ENCODE peak calls at places on chromosome 17, in ten cellular contexts. T is GM20000; P is effector memory CD4-positive, alpha-beta T cell; S is anterior cingulate cortex; A is nucleus accumbens; C is activated CD4-positive, alpha-beta T cell treated with anti-CD3 and anti-CD28 coated beads for 4 hours; Q is brain pericyte; J is AG09309; N is stimulated activated CD8-positive, alpha-beta memory T cell treated with anti-CD3 and anti-CD28 coated beads, Interleukin-15, amount 100 ng/mL, for 24 hours; D is lower leg skin. F is an unnamed sample.

GRCh38 chr17:44209786-44210341 is 9.6 kb downstream of the UBTF start:
- DNase-seq in T (peak; percentile 63), P (no peak), S (no peak), A (no peak), C (peak; percentile 26), Q (no peak), J (no peak), N (no peak), D (no peak), F (no peak)

GRCh38 chr17:49575524-49576120 is at the start of gene NXPH3:
- DNase-seq in T (peak; percentile 90), P (peak; percentile 35), S (peak; percentile 57), A (no peak), C (peak; percentile 50), Q (no peak), J (no peak), N (peak; percentile 56), D (peak; percentile 93), F (peak; percentile 54)

GRCh38 chr17:27506348-27507218 is 50.3 kb downstream of the KSR1 start:
- DNase-seq in T (peak; percentile 72), P (no peak), S (no peak), A (no peak), C (no peak), Q (no peak), J (no peak), N (no peak), D (no peak), F (no peak)

GRCh38 chr17:75031972-75032895 is 14.5 kb downstream of the ATP5PD start:
- DNase-seq in T (peak; percentile 69), P (peak; percentile 43), S (peak; percentile 77), A (peak; percentile 86), C (peak; percentile 59), Q (no peak), J (no peak), N (no peak), D (peak; percentile 96), F (peak; percentile 60)

GRCh38 chr17:74427048-74427762 is 4.7 kb upstream of the GPRC5C start:
- DNase-seq in T (no peak), P (no peak), S (peak; percentile 19), A (no peak), C (no peak), Q (no peak), J (no peak), N (no peak), D (no peak), F (peak; percentile 82)

GRCh38 chr17:2050246-2050866 is 4.5 kb upstream of the HIC1 start:
- DNase-seq in T (peak; percentile 86), P (peak; percentile 68), S (peak; percentile 56), A (peak; percentile 70), C (peak; percentile 76), Q (no peak), J (no peak), N (peak; percentile 63), D (no peak), F (peak; percentile 62)

GRCh38 chr17:82267575-82268379 is 5.7 kb downstream of the CSNK1D start:
- DNase-seq in T (no peak), P (peak; percentile 21), S (peak; percentile 81), A (peak; percentile 84), C (peak; percentile 47), Q (peak; percentile 87), J (peak; percentile 86), N (no peak), D (peak; percentile 98), F (peak; percentile 71)

GRCh38 chr17:81840826-81841778 is 6.3 kb upstream of the PPP1R27 start:
- DNase-seq in T (no peak), P (no peak), S (no peak), A (no peak), C (no peak), Q (no peak), J (no peak), N (no peak), D (no peak), F (peak; percentile 92)

GRCh38 chr17:62865586-62865985 is 57.5 kb upstream of the MARCHF10 start:
- DNase-seq in T (no peak), P (no peak), S (no peak), A (no peak), C (no peak), Q (no peak), J (no peak), N (no peak), D (no peak), F (no peak)

GRCh38 chr17:78979780-78980623 is at the start of gene LGALS3BP:
- DNase-seq in T (no peak), P (peak; percentile 2), S (peak; percentile 60), A (peak; percentile 84), C (peak; percentile 33), Q (peak; percentile 63), J (no peak), N (no peak), D (no peak), F (peak; percentile 53)

GRCh38 chr17:50947844-50948514 is 81.8 kb upstream of the TOB1 start:
- DNase-seq in T (peak; percentile 8), P (no peak), S (no peak), A (peak; percentile 66), C (no peak), Q (no peak), J (no peak), N (no peak), D (peak; percentile 92), F (peak; percentile 85)

GRCh38 chr17:75514299-75515228 is 773 bp downstream of the CASKIN2 start:
- DNase-seq in T (no peak), P (no peak), S (no peak), A (no peak), C (no peak), Q (no peak), J (no peak), N (no peak), D (no peak), F (peak; percentile 58)

GRCh38 chr17:35002876-35003551 is 22.7 kb downstream of the LIG3 start:
- DNase-seq in T (no peak), P (no peak), S (no peak), A (no peak), C (no peak), Q (no peak), J (no peak), N (no peak), D (no peak), F (peak; percentile 72)

GRCh38 chr17:18005496-18005895 is 32.8 kb downstream of the DRC3 start:
- DNase-seq in T (no peak), P (no peak), S (no peak), A (no peak), C (no peak), Q (no peak), J (no peak), N (no peak), D (no peak), F (no peak)

GRCh38 chr17:29931253-29931932 is 1.4 kb upstream of the SSH2 start:
- DNase-seq in T (peak; percentile 72), P (peak; percentile 55), S (peak; percentile 58), A (peak; percentile 82), C (peak; percentile 67), Q (peak; percentile 11), J (peak; percentile 25), N (no peak), D (no peak), F (peak; percentile 68)

GRCh38 chr17:65514082-65514481 is 47.4 kb downstream of the AXIN2 start:
- DNase-seq in T (no peak), P (no peak), S (no peak), A (no peak), C (no peak), Q (no peak), J (no peak), N (no peak), D (no peak), F (no peak)

GRCh38 chr17:199806-200603 is 18.6 kb upstream of the DOC2B start:
- DNase-seq in T (no peak), P (no peak), S (no peak), A (no peak), C (no peak), Q (no peak), J (no peak), N (no peak), D (no peak), F (no peak)

GRCh38 chr17:1229891-1230571 is 40.2 kb upstream of the BHLHA9 start:
- DNase-seq in T (peak; percentile 54), P (no peak), S (no peak), A (no peak), C (no peak), Q (no peak), J (no peak), N (no peak), D (no peak), F (no peak)

F was measured in prostate gland.